ENCODE peak calls at places on chromosomes 7 and 10, in six cellular contexts. One of them, this sample, is unnamed.

GRCh38 chr10:71611131-71611530 is 108.4 kb downstream of the C10orf105 start:
- DNase-seq in SK-N-SH: no peak
- DNase-seq in H1: no peak
- DNase-seq in HepG2: no peak
- DNase-seq in GM12878: no peak
- DNase-seq in K562: no peak
- DNase-seq in this sample: no peak

GRCh38 chr7:116815041-116815440 is 47.3 kb upstream of the CAPZA2 start:
- DNase-seq in SK-N-SH: no peak
- DNase-seq in H1: no peak
- DNase-seq in HepG2: no peak
- DNase-seq in GM12878: no peak
- DNase-seq in K562: no peak
- DNase-seq in this sample: no peak

GRCh38 chr7:143733876-143734275 is 23.6 kb downstream of the CTAGE6 start:
- DNase-seq in SK-N-SH: no peak
- DNase-seq in H1: no peak
- DNase-seq in HepG2: no peak
- DNase-seq in GM12878: no peak
- DNase-seq in K562: no peak
- DNase-seq in this sample: no peak

GRCh38 chr7:69932034-69932628 is 333.9 kb downstream of the AUTS2 start:
- DNase-seq in SK-N-SH: peak; percentile 61
- DNase-seq in H1: no peak
- DNase-seq in HepG2: no peak
- DNase-seq in GM12878: no peak
- DNase-seq in K562: peak; percentile 11
- DNase-seq in this sample: peak; percentile 7

GRCh38 chr10:88659725-88660592 is 4.3 kb upstream of the LIPF start:
- DNase-seq in SK-N-SH: no peak
- DNase-seq in H1: no peak
- DNase-seq in HepG2: no peak
- DNase-seq in GM12878: no peak
- DNase-seq in K562: no peak
- DNase-seq in this sample: no peak

GRCh38 chr7:74030861-74031260 is 2.9 kb downstream of the ELN start:
- DNase-seq in SK-N-SH: no peak
- DNase-seq in H1: no peak
- DNase-seq in HepG2: no peak
- DNase-seq in GM12878: no peak
- DNase-seq in K562: no peak
- DNase-seq in this sample: no peak

GRCh38 chr7:71990138-71990462 is 422.0 kb downstream of the CALN1 start:
- DNase-seq in SK-N-SH: no peak
- DNase-seq in H1: no peak
- DNase-seq in HepG2: no peak
- DNase-seq in GM12878: no peak
- DNase-seq in K562: peak; percentile 52
- DNase-seq in this sample: no peak

GRCh38 chr7:27640914-27641570 is 21.6 kb downstream of the HIBADH start:
- DNase-seq in SK-N-SH: no peak
- DNase-seq in H1: no peak
- DNase-seq in HepG2: peak; percentile 44
- DNase-seq in GM12878: no peak
- DNase-seq in K562: no peak
- DNase-seq in this sample: no peak

GRCh38 chr10:133324198-133324792 is 12.4 kb downstream of the CALY start:
- DNase-seq in SK-N-SH: peak; percentile 91
- DNase-seq in H1: no peak
- DNase-seq in HepG2: peak; percentile 62
- DNase-seq in GM12878: no peak
- DNase-seq in K562: peak; percentile 66
- DNase-seq in this sample: no peak

GRCh38 chr10:104209575-104210198 is 22.5 kb downstream of the CFAP43 start:
- DNase-seq in SK-N-SH: peak; percentile 67
- DNase-seq in H1: no peak
- DNase-seq in HepG2: peak; percentile 27
- DNase-seq in GM12878: no peak
- DNase-seq in K562: peak; percentile 46
- DNase-seq in this sample: peak; percentile 48

GRCh38 chr10:127563718-127564553 is 14.8 kb downstream of the NPS start:
- DNase-seq in SK-N-SH: peak; percentile 61
- DNase-seq in H1: no peak
- DNase-seq in HepG2: no peak
- DNase-seq in GM12878: no peak
- DNase-seq in K562: peak; percentile 13
- DNase-seq in this sample: peak; percentile 4

GRCh38 chr10:50846753-50847152 is 38.7 kb downstream of the A1CF start:
- DNase-seq in SK-N-SH: no peak
- DNase-seq in H1: no peak
- DNase-seq in HepG2: no peak
- DNase-seq in GM12878: no peak
- DNase-seq in K562: no peak
- DNase-seq in this sample: no peak

GRCh38 chr7:66281678-66282593 is 76.8 kb downstream of the TPST1 start:
- DNase-seq in SK-N-SH: no peak
- DNase-seq in H1: no peak
- DNase-seq in HepG2: peak; percentile 6
- DNase-seq in GM12878: no peak
- DNase-seq in K562: peak; percentile 65
- DNase-seq in this sample: peak; percentile 60

GRCh38 chr7:133268355-133268754 is 15.5 kb downstream of the EXOC4 start:
- DNase-seq in SK-N-SH: no peak
- DNase-seq in H1: no peak
- DNase-seq in HepG2: no peak
- DNase-seq in GM12878: no peak
- DNase-seq in K562: no peak
- DNase-seq in this sample: no peak

GRCh38 chr7:136056827-136057226 is 79.7 kb upstream of the MTPN start:
- DNase-seq in SK-N-SH: no peak
- DNase-seq in H1: no peak
- DNase-seq in HepG2: no peak
- DNase-seq in GM12878: no peak
- DNase-seq in K562: no peak
- DNase-seq in this sample: no peak

GRCh38 chr7:118264836-118265235 is 40.3 kb downstream of the ANKRD7 start:
- DNase-seq in SK-N-SH: no peak
- DNase-seq in H1: no peak
- DNase-seq in HepG2: no peak
- DNase-seq in GM12878: no peak
- DNase-seq in K562: no peak
- DNase-seq in this sample: no peak

GRCh38 chr7:93374345-93374940 is 142.3 kb downstream of the VPS50 start:
- DNase-seq in SK-N-SH: peak; percentile 32
- DNase-seq in H1: no peak
- DNase-seq in HepG2: peak; percentile 30
- DNase-seq in GM12878: no peak
- DNase-seq in K562: peak; percentile 44
- DNase-seq in this sample: no peak

GRCh38 chr10:46547331-46547880 is 9.1 kb downstream of the GPRIN2 start:
- DNase-seq in SK-N-SH: peak; percentile 32
- DNase-seq in H1: no peak
- DNase-seq in HepG2: no peak
- DNase-seq in GM12878: no peak
- DNase-seq in K562: no peak
- DNase-seq in this sample: no peak

GRCh38 chr7:1452205-1452604 is 7.1 kb downstream of the MICALL2 start:
- DNase-seq in SK-N-SH: no peak
- DNase-seq in H1: no peak
- DNase-seq in HepG2: no peak
- DNase-seq in GM12878: no peak
- DNase-seq in K562: no peak
- DNase-seq in this sample: no peak

GRCh38 chr7:92698237-92698841 is 108.1 kb upstream of the FAM133B start:
- DNase-seq in SK-N-SH: peak; percentile 68
- DNase-seq in H1: no peak
- DNase-seq in HepG2: peak; percentile 32
- DNase-seq in GM12878: no peak
- DNase-seq in K562: no peak
- DNase-seq in this sample: no peak

GRCh38 chr10:43401627-43402026 is 7.4 kb downstream of the HNRNPF start:
- DNase-seq in SK-N-SH: no peak
- DNase-seq in H1: no peak
- DNase-seq in HepG2: no peak
- DNase-seq in GM12878: no peak
- DNase-seq in K562: no peak
- DNase-seq in this sample: no peak

GRCh38 chr10:28331821-28332220 is 29.0 kb upstream of the MPP7 start:
- DNase-seq in SK-N-SH: no peak
- DNase-seq in H1: no peak
- DNase-seq in HepG2: no peak
- DNase-seq in GM12878: no peak
- DNase-seq in K562: no peak
- DNase-seq in this sample: no peak

GRCh38 chr10:123787566-123787965 is 104.0 kb downstream of the CPXM2 start:
- DNase-seq in SK-N-SH: no peak
- DNase-seq in H1: no peak
- DNase-seq in HepG2: no peak
- DNase-seq in GM12878: no peak
- DNase-seq in K562: no peak
- DNase-seq in this sample: no peak

GRCh38 chr7:40833541-40834234 is 698.9 kb downstream of the SUGCT start:
- DNase-seq in SK-N-SH: no peak
- DNase-seq in H1: no peak
- DNase-seq in HepG2: no peak
- DNase-seq in GM12878: no peak
- DNase-seq in K562: no peak
- DNase-seq in this sample: no peak

GRCh38 chr7:7868245-7868899 is 100.2 kb upstream of the GLCCI1 start:
- DNase-seq in SK-N-SH: no peak
- DNase-seq in H1: no peak
- DNase-seq in HepG2: no peak
- DNase-seq in GM12878: no peak
- DNase-seq in K562: peak; percentile 22
- DNase-seq in this sample: peak; percentile 22

GRCh38 chr7:55594414-55594813 is 22.1 kb upstream of the VOPP1 start:
- DNase-seq in SK-N-SH: no peak
- DNase-seq in H1: no peak
- DNase-seq in HepG2: no peak
- DNase-seq in GM12878: no peak
- DNase-seq in K562: no peak
- DNase-seq in this sample: no peak
- TF ChIP-seq CTCF in SK-N-SH: no peak
- TF ChIP-seq CTCF in H1: no peak
- TF ChIP-seq CTCF in HepG2: no peak
- TF ChIP-seq CTCF in GM12878: no peak
- TF ChIP-seq CTCF in K562: no peak
- TF ChIP-seq CTCF in this sample: no peak

DNA sequence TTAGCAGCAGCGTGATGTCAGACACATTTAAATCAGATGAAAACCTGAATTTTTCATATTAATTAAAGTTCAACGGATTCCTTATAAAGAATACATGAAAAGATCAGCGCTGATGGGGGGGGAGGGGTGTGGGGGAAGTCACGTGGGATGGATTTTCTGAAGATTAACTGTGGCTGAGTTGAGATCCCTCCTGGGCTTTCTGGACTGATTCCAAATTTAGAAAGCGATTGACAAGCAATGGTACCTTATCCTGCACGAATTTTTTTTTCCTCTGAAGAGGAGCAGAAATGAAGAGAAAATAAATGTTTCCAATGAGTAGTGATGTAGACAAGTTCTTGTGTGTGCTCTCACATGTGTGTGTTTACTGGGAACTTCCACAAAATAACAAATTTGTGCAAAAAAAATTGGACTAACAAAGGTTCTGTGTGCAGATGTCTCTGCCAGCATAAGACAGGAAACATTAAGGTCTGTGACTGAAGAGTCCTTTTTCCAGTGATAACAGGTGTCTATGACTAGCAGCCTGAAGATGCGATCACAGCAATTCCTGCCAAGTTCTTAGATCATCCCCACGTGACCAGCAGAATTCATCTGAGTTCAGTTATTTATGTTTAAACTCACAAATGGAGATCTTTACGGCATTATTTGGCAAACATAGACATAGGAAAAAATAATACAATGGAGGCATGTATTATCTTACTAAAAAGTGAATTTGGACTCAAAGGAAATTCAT is 585.2 kb upstream of the CELF2 start:
- DNase-seq in SK-N-SH: no peak
- DNase-seq in H1: no peak
- DNase-seq in HepG2: no peak
- DNase-seq in GM12878: no peak
- DNase-seq in K562: no peak
- DNase-seq in this sample: no peak
- TF ChIP-seq GABPA in SK-N-SH: no peak
- TF ChIP-seq GABPA in H1: no peak
- TF ChIP-seq GABPA in HepG2: no peak
- TF ChIP-seq GABPA in GM12878: no peak
- TF ChIP-seq GABPA in K562: no peak
- TF ChIP-seq GABPA in this sample: no peak

DNA sequence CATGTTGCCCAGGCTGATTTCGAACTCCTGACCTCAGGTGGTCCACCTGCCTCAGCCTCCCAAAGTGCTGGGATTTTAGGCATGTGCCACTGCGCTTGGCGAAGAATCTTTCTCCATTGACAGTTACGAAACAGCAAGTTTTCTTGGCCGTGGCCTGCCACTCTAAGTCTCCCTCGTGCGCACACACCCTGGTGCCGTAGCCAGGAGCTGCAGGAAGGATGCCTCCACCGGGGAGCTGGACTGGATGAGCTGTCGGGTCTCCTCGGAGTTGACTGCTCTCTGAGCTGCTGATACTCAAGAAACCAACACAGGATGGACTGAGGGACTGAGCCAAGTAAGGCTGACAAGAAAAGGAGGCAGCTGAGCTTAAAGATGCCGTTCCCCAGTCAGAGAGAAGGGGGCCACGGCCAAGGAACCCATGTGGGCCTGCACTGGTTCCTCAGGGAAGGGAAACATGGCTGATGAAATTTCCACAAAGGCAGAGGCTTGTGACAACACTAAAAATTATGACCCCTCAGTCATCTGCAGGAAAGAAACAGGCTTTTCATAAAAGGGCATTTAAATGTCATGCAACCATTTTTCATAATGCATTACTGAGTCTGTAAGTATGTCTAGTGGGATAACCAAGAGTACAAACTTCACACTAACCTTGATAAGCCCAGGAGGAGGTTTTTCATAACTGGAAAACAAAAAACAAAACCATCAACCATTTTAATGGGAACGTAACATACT is 27.6 kb upstream of the FKBP9 start:
- DNase-seq in SK-N-SH: no peak
- DNase-seq in H1: no peak
- DNase-seq in HepG2: no peak
- DNase-seq in GM12878: no peak
- DNase-seq in K562: no peak
- DNase-seq in this sample: no peak
- H3K27ac ChIP-seq in SK-N-SH: no peak overlapping the region
- H3K27ac ChIP-seq in H1: no peak overlapping the region
- H3K27ac ChIP-seq in HepG2: no peak overlapping the region
- H3K27ac ChIP-seq in GM12878: no peak overlapping the region
- H3K27ac ChIP-seq in K562: no peak overlapping the region
- H3K27ac ChIP-seq in this sample: no peak overlapping the region

DNA sequence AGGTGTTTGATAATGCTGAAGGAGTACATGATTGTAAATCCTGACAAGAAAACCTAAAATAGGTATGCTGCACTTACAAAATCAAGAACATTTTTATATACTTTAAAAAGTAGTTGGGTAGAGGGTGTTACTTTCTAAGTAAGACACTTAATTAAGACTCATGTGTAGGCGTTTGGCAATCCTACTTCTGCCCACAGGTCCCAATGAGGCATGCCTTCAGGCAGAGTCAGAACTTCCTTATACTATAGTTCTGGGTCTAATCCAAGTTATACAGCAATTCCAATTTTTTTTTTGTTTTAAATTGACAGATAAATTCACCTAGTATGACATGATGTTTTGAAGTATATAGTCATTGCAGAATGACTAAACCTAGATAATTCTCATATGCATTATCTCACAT is 1188.5 kb upstream of the PHF14 start:
- DNase-seq in SK-N-SH: no peak
- DNase-seq in H1: no peak
- DNase-seq in HepG2: no peak
- DNase-seq in GM12878: no peak
- DNase-seq in K562: no peak
- DNase-seq in this sample: no peak
- TF ChIP-seq CTCF in SK-N-SH: no peak
- TF ChIP-seq CTCF in H1: no peak
- TF ChIP-seq CTCF in HepG2: no peak
- TF ChIP-seq CTCF in GM12878: no peak
- TF ChIP-seq CTCF in K562: no peak
- TF ChIP-seq CTCF in this sample: no peak

This sample was measured in HL-60.